ENCODE peak calls at places on chromosomes 7 and 10, in five cellular contexts. L is SJSA1, C is sigmoid colon, P is MM.1S, J is colonic mucosa. E is an unnamed sample.

GRCh38 chr10:48833674-48834073 is 106.0 kb downstream of the LRRC18 start:
- DNase-seq in L (no peak), C (no peak), P (no peak), J (no peak), E (no peak)

GRCh38 chr10:133378251-133379096 is 588 bp upstream of the PAOX start:
- DNase-seq in L (peak; percentile 61), C (peak; percentile 81), P (peak; percentile 59), J (peak; percentile 83), E (peak; percentile 51)

GRCh38 chr7:158734861-158735260 is 30.3 kb upstream of the NCAPG2 start:
- DNase-seq in L (no peak), C (no peak), P (no peak), J (no peak), E (no peak)

GRCh38 chr10:14571866-14572507 is 202.7 kb downstream of the FAM107B start:
- DNase-seq in L (no peak), C (no peak), P (peak; percentile 32), J (peak; percentile 57), E (no peak)

GRCh38 chr10:82091413-82091812 is 216.4 kb downstream of the NRG3 start:
- DNase-seq in L (no peak), C (no peak), P (no peak), J (no peak), E (peak; percentile 1)

GRCh38 chr10:70197235-70197952 is 27.1 kb upstream of the SAR1A start:
- DNase-seq in L (no peak), C (no peak), P (no peak), J (no peak), E (no peak)

GRCh38 chr10:102334106-102334505 is 61.4 kb upstream of the NFKB2 start:
- DNase-seq in L (no peak), C (no peak), P (no peak), J (no peak), E (no peak)

GRCh38 chr10:128868481-128868880 is 598.6 kb upstream of the MGMT start:
- DNase-seq in L (no peak), C (no peak), P (no peak), J (peak; percentile 1), E (no peak)

GRCh38 chr7:28347964-28348363 is 64.4 kb upstream of the CREB5 start:
- DNase-seq in L (no peak), C (no peak), P (no peak), J (no peak), E (no peak)

GRCh38 chr10:84184517-84184916 is 9.8 kb upstream of the CDHR1 start:
- DNase-seq in L (no peak), C (no peak), P (no peak), J (peak; percentile 89), E (no peak)

GRCh38 chr7:11458736-11459483 is 373.1 kb downstream of the THSD7A start:
- DNase-seq in L (no peak), C (no peak), P (no peak), J (no peak), E (peak; percentile 24)

GRCh38 chr10:73744690-73744994 is 470 bp downstream of the SEC24C start:
- DNase-seq in L (peak; percentile 69), C (peak; percentile 75), P (peak; percentile 58), J (peak; percentile 73), E (peak; percentile 76)

GRCh38 chr7:138854115-138854645 is 56.2 kb upstream of the ATP6V0A4 start:
- DNase-seq in L (no peak), C (no peak), P (no peak), J (no peak), E (no peak)

GRCh38 chr7:21911341-21911875 is 34.3 kb downstream of the CDCA7L start:
- DNase-seq in L (no peak), C (no peak), P (no peak), J (no peak), E (no peak)

GRCh38 chr7:107501593-107501992 is 31.7 kb downstream of the GPR22 start:
- DNase-seq in L (no peak), C (no peak), P (peak; percentile 55), J (peak; percentile 32), E (peak; percentile 54)

GRCh38 chr10:121460733-121461132 is 137.5 kb downstream of the FGFR2 start:
- DNase-seq in L (no peak), C (no peak), P (no peak), J (no peak), E (no peak)

GRCh38 chr10:11532329-11532728 is 79.1 kb downstream of the USP6NL start:
- DNase-seq in L (no peak), C (no peak), P (no peak), J (no peak), E (peak; percentile 35)

GRCh38 chr7:6023974-6024435 is 7.2 kb upstream of the ANKRD61 start:
- DNase-seq in L (no peak), C (no peak), P (no peak), J (peak; percentile 62), E (no peak)
- H3K36me3 ChIP-seq in L (peaks cover 97% of the 10 kb centered on the region), C (peaks cover 66% of the 10 kb centered on the region), P (peaks cover 24% of the 10 kb centered on the region), J (peaks cover 20% of the 10 kb centered on the region), E (peaks cover 89% of the 10 kb centered on the region)

GRCh38 chr7:50681451-50682045 is 101.1 kb downstream of the GRB10 start:
- DNase-seq in L (no peak), C (no peak), P (no peak), J (peak; percentile 38), E (no peak)

GRCh38 chr7:50684011-50684701 is 98.5 kb downstream of the GRB10 start:
- DNase-seq in L (no peak), C (no peak), P (no peak), J (no peak), E (no peak)

GRCh38 chr7:50682079-50682478 is 100.6 kb downstream of the GRB10 start:
- DNase-seq in L (no peak), C (peak; percentile 62), P (no peak), J (no peak), E (no peak)

GRCh38 chr7:50684702-50685074 is 98.0 kb downstream of the GRB10 start:
- DNase-seq in L (no peak), C (no peak), P (no peak), J (no peak), E (no peak)

GRCh38 chr7:50682573-50682972 is 100.1 kb downstream of the GRB10 start:
- DNase-seq in L (no peak), C (no peak), P (no peak), J (no peak), E (no peak)
- H3K27ac ChIP-seq in L (no peak overlapping the region), C (peak overlapping the region; percentile 87), P (no peak overlapping the region), J (no peak overlapping the region), E (no peak overlapping the region)

DNA sequence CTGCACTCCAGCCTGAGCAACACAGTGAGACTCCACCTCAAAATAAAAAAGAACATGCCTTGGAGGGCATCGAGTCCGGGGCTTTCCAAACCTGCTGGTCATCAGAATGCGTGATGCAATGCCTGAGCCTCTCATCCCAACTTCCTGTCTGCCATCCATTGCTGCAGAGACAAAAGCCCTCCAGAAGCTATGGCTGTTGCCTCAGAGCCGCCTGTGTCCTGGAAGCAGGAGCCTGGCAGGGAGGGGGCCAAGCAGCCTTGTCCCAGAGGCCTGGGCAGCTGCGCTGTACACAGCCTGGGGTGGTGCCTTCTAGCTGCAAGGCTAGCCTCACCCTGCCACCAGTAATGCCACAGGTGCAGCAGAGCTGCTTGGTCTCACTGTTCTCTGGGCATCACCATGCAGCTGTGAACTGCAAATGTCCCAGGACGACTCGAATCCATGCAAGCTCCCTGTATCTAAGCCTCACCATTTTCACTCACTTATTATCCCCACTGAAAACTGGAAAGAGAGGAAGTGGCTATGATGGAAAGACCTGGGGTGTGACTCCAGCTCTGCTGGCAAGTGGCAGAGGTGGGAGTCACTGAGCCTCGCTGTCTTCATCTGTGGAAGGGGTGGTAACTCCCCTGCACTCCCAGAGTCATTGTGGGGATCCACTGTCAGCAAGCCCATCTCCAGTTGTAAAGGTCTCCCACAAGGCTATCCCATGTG is 7.0 kb downstream of the ALOX5 start:
- DNase-seq in L (no peak), C (no peak), P (no peak), J (no peak), E (no peak)
- H3K4me1 ChIP-seq in L (no peaks in the 10 kb centered on the region), C (no peaks in the 10 kb centered on the region), P (no peaks in the 10 kb centered on the region), J (no peaks in the 10 kb centered on the region), E (no peaks in the 10 kb centered on the region)

GRCh38 chr7:44797329-44798258 is 1.1 kb downstream of the PPIA start:
- DNase-seq in L (peak; percentile 90), C (peak; percentile 95), P (peak; percentile 90), J (peak; percentile 93), E (peak; percentile 86)
- H3K36me3 ChIP-seq in L (peaks cover 64% of the 10 kb centered on the region), C (peaks cover 29% of the 10 kb centered on the region), P (peaks cover 28% of the 10 kb centered on the region), J (peaks cover 10% of the 10 kb centered on the region), E (peaks cover 56% of the 10 kb centered on the region)

GRCh38 chr7:72080865-72081264 is 331.3 kb downstream of the CALN1 start:
- DNase-seq in L (no peak), C (no peak), P (no peak), J (no peak), E (no peak)

GRCh38 chr7:72078301-72078700 is 333.8 kb downstream of the CALN1 start:
- DNase-seq in L (no peak), C (no peak), P (no peak), J (no peak), E (no peak)

GRCh38 chr7:72077776-72078175 is 334.4 kb downstream of the CALN1 start:
- DNase-seq in L (no peak), C (no peak), P (no peak), J (no peak), E (no peak)

GRCh38 chr7:72080349-72080766 is 331.8 kb downstream of the CALN1 start:
- DNase-seq in L (no peak), C (no peak), P (no peak), J (no peak), E (no peak)
- H3K27ac ChIP-seq in L (no peak overlapping the region), C (no peak overlapping the region), P (no peak overlapping the region), J (no peak overlapping the region), E (no peak overlapping the region)

GRCh38 chr10:80205478-80206276 is at the start of gene ANXA11:
- DNase-seq in L (peak; percentile 79), C (peak; percentile 91), P (peak; percentile 92), J (peak; percentile 88), E (peak; percentile 72)
- H3K4me1 ChIP-seq in L (peaks cover 43% of the 10 kb centered on the region), C (peaks cover 65% of the 10 kb centered on the region), P (peaks cover 22% of the 10 kb centered on the region), J (peaks cover 29% of the 10 kb centered on the region), E (peaks cover 1% of the 10 kb centered on the region)